ENCODE peak calls at places on chromosomes 5 and 9, in eight cellular contexts. One of them, this sample, is unnamed.

GRCh38 chr5:93322970-93323369 is 258.0 kb downstream of the NR2F1-AS1 start:
- DNase-seq in fibroblast of lung: no peak
- DNase-seq in mesothelial cell of epicardium: no peak
- DNase-seq in Peyer's patch: no peak
- DNase-seq in cardiac muscle cell: no peak
- DNase-seq in cardiac fibroblast: no peak
- DNase-seq in BJ: no peak
- DNase-seq in heart right ventricle: no peak
- DNase-seq in this sample: no peak

GRCh38 chr5:36878421-36879088 is 2.0 kb downstream of the NIPBL start:
- DNase-seq in mesothelial cell of epicardium: no peak
- DNase-seq in fibroblast of lung: peak; percentile 71
- DNase-seq in cardiac fibroblast: peak; percentile 67
- DNase-seq in BJ: no peak
- DNase-seq in Peyer's patch: no peak
- DNase-seq in heart right ventricle: no peak
- DNase-seq in cardiac muscle cell: peak; percentile 68
- DNase-seq in this sample: no peak

GRCh38 chr5:35651002-35651756 is 33.5 kb downstream of the SPEF2 start:
- DNase-seq in BJ: no peak
- DNase-seq in cardiac muscle cell: peak; percentile 47
- DNase-seq in heart right ventricle: no peak
- DNase-seq in mesothelial cell of epicardium: no peak
- DNase-seq in fibroblast of lung: peak; percentile 40
- DNase-seq in Peyer's patch: no peak
- DNase-seq in cardiac fibroblast: peak; percentile 29
- DNase-seq in this sample: no peak

GRCh38 chr9:35746583-35746982 is 2.4 kb downstream of the GBA2 start:
- DNase-seq in cardiac fibroblast: no peak
- DNase-seq in Peyer's patch: peak; percentile 62
- DNase-seq in heart right ventricle: no peak
- DNase-seq in fibroblast of lung: no peak
- DNase-seq in cardiac muscle cell: no peak
- DNase-seq in BJ: no peak
- DNase-seq in mesothelial cell of epicardium: no peak
- DNase-seq in this sample: no peak

GRCh38 chr9:98821831-98822230 is 14.4 kb downstream of the GALNT12 start:
- DNase-seq in fibroblast of lung: no peak
- DNase-seq in Peyer's patch: no peak
- DNase-seq in BJ: no peak
- DNase-seq in heart right ventricle: no peak
- DNase-seq in cardiac fibroblast: no peak
- DNase-seq in mesothelial cell of epicardium: no peak
- DNase-seq in cardiac muscle cell: no peak
- DNase-seq in this sample: no peak

GRCh38 chr9:124124729-124125589 is 113.4 kb downstream of the LHX2 start:
- DNase-seq in fibroblast of lung: no peak
- DNase-seq in BJ: no peak
- DNase-seq in Peyer's patch: no peak
- DNase-seq in cardiac muscle cell: no peak
- DNase-seq in cardiac fibroblast: no peak
- DNase-seq in mesothelial cell of epicardium: no peak
- DNase-seq in heart right ventricle: no peak
- DNase-seq in this sample: no peak

GRCh38 chr5:1299511-1299850 is 4.6 kb upstream of the TERT start:
- DNase-seq in BJ: no peak
- DNase-seq in mesothelial cell of epicardium: no peak
- DNase-seq in cardiac muscle cell: no peak
- DNase-seq in Peyer's patch: peak; percentile 32
- DNase-seq in cardiac fibroblast: no peak
- DNase-seq in heart right ventricle: no peak
- DNase-seq in fibroblast of lung: no peak
- DNase-seq in this sample: peak; percentile 1

GRCh38 chr5:79974896-79975295 is 16.2 kb downstream of the MTX3 start:
- DNase-seq in Peyer's patch: no peak
- DNase-seq in fibroblast of lung: peak; percentile 80
- DNase-seq in heart right ventricle: no peak
- DNase-seq in cardiac muscle cell: peak; percentile 63
- DNase-seq in BJ: no peak
- DNase-seq in cardiac fibroblast: peak; percentile 50
- DNase-seq in mesothelial cell of epicardium: no peak
- DNase-seq in this sample: no peak

GRCh38 chr5:173515526-173515925 is 100.9 kb downstream of the BOD1 start:
- DNase-seq in cardiac muscle cell: peak; percentile 60
- DNase-seq in BJ: peak; percentile 93
- DNase-seq in cardiac fibroblast: peak; percentile 70
- DNase-seq in Peyer's patch: no peak
- DNase-seq in mesothelial cell of epicardium: no peak
- DNase-seq in fibroblast of lung: peak; percentile 33
- DNase-seq in heart right ventricle: no peak
- DNase-seq in this sample: no peak

GRCh38 chr9:133991964-133992779 is at the start of gene VAV2:
- DNase-seq in fibroblast of lung: peak; percentile 66
- DNase-seq in Peyer's patch: peak; percentile 82
- DNase-seq in BJ: no peak
- DNase-seq in mesothelial cell of epicardium: no peak
- DNase-seq in cardiac fibroblast: peak; percentile 69
- DNase-seq in heart right ventricle: peak; percentile 75
- DNase-seq in cardiac muscle cell: peak; percentile 72
- DNase-seq in this sample: peak; percentile 70

GRCh38 chr5:172866802-172867748 is 33.0 kb downstream of the ERGIC1 start:
- DNase-seq in Peyer's patch: no peak
- DNase-seq in heart right ventricle: peak; percentile 80
- DNase-seq in fibroblast of lung: peak; percentile 33
- DNase-seq in cardiac fibroblast: no peak
- DNase-seq in BJ: no peak
- DNase-seq in cardiac muscle cell: no peak
- DNase-seq in mesothelial cell of epicardium: no peak
- DNase-seq in this sample: no peak

GRCh38 chr5:55497712-55498111 is 37.1 kb downstream of the PLPP1 start:
- DNase-seq in mesothelial cell of epicardium: no peak
- DNase-seq in Peyer's patch: no peak
- DNase-seq in BJ: no peak
- DNase-seq in heart right ventricle: no peak
- DNase-seq in fibroblast of lung: no peak
- DNase-seq in cardiac muscle cell: no peak
- DNase-seq in cardiac fibroblast: no peak
- DNase-seq in this sample: no peak

GRCh38 chr9:81318571-81318970 is 370.8 kb downstream of the TLE1 start:
- DNase-seq in heart right ventricle: no peak
- DNase-seq in fibroblast of lung: peak; percentile 78
- DNase-seq in BJ: no peak
- DNase-seq in Peyer's patch: no peak
- DNase-seq in cardiac fibroblast: no peak
- DNase-seq in mesothelial cell of epicardium: no peak
- DNase-seq in cardiac muscle cell: peak; percentile 11
- DNase-seq in this sample: no peak

GRCh38 chr5:38555354-38556114 is 912 bp downstream of the LIFR start:
- DNase-seq in cardiac fibroblast: no peak
- DNase-seq in cardiac muscle cell: no peak
- DNase-seq in heart right ventricle: no peak
- DNase-seq in BJ: no peak
- DNase-seq in fibroblast of lung: no peak
- DNase-seq in Peyer's patch: no peak
- DNase-seq in mesothelial cell of epicardium: no peak
- DNase-seq in this sample: no peak

GRCh38 chr5:38557792-38558191 is 1.3 kb upstream of the LIFR start:
- DNase-seq in Peyer's patch: no peak
- DNase-seq in cardiac fibroblast: no peak
- DNase-seq in BJ: no peak
- DNase-seq in fibroblast of lung: no peak
- DNase-seq in heart right ventricle: no peak
- DNase-seq in cardiac muscle cell: no peak
- DNase-seq in mesothelial cell of epicardium: no peak
- DNase-seq in this sample: no peak

GRCh38 chr5:38557309-38557710 is 864 bp upstream of the LIFR start:
- DNase-seq in heart right ventricle: peak; percentile 20
- DNase-seq in mesothelial cell of epicardium: no peak
- DNase-seq in BJ: no peak
- DNase-seq in cardiac muscle cell: no peak
- DNase-seq in Peyer's patch: no peak
- DNase-seq in cardiac fibroblast: no peak
- DNase-seq in fibroblast of lung: no peak
- DNase-seq in this sample: no peak

GRCh38 chr5:38556115-38556598 is 289 bp downstream of the LIFR start:
- DNase-seq in cardiac fibroblast: no peak
- DNase-seq in Peyer's patch: peak; percentile 52
- DNase-seq in fibroblast of lung: no peak
- DNase-seq in cardiac muscle cell: no peak
- DNase-seq in mesothelial cell of epicardium: no peak
- DNase-seq in heart right ventricle: no peak
- DNase-seq in BJ: no peak
- DNase-seq in this sample: no peak

GRCh38 chr5:38556599-38557308 is at the start of gene LIFR:
- DNase-seq in cardiac muscle cell: peak; percentile 92
- DNase-seq in fibroblast of lung: peak; percentile 84
- DNase-seq in BJ: peak; percentile 13
- DNase-seq in Peyer's patch: peak; percentile 57
- DNase-seq in cardiac fibroblast: peak; percentile 88
- DNase-seq in heart right ventricle: peak; percentile 88
- DNase-seq in mesothelial cell of epicardium: peak; percentile 61
- DNase-seq in this sample: peak; percentile 15
- TF ChIP-seq CTCF in cardiac muscle cell: no peak
- TF ChIP-seq CTCF in fibroblast of lung: no peak
- TF ChIP-seq CTCF in BJ: peak; percentile 13
- TF ChIP-seq CTCF in Peyer's patch: no peak
- TF ChIP-seq CTCF in cardiac fibroblast: no peak
- TF ChIP-seq CTCF in heart right ventricle: no peak
- TF ChIP-seq CTCF in mesothelial cell of epicardium: no peak
- TF ChIP-seq CTCF in this sample: no peak

GRCh38 chr9:111632695-111633388 is 1.7 kb downstream of the DNAJC25 start:
- DNase-seq in Peyer's patch: no peak
- DNase-seq in cardiac fibroblast: no peak
- DNase-seq in fibroblast of lung: no peak
- DNase-seq in mesothelial cell of epicardium: no peak
- DNase-seq in BJ: no peak
- DNase-seq in heart right ventricle: no peak
- DNase-seq in cardiac muscle cell: no peak
- DNase-seq in this sample: no peak

GRCh38 chr9:111633389-111633736 is 2.2 kb downstream of the DNAJC25 start:
- DNase-seq in cardiac muscle cell: no peak
- DNase-seq in BJ: no peak
- DNase-seq in heart right ventricle: no peak
- DNase-seq in cardiac fibroblast: no peak
- DNase-seq in fibroblast of lung: no peak
- DNase-seq in mesothelial cell of epicardium: no peak
- DNase-seq in Peyer's patch: no peak
- DNase-seq in this sample: no peak

GRCh38 chr9:111630182-111631070 is 708 bp upstream of the DNAJC25 start:
- DNase-seq in cardiac muscle cell: no peak
- DNase-seq in mesothelial cell of epicardium: no peak
- DNase-seq in Peyer's patch: no peak
- DNase-seq in cardiac fibroblast: no peak
- DNase-seq in fibroblast of lung: no peak
- DNase-seq in BJ: no peak
- DNase-seq in heart right ventricle: no peak
- DNase-seq in this sample: no peak

GRCh38 chr9:111632051-111632450 is 917 bp downstream of the DNAJC25 start:
- DNase-seq in heart right ventricle: no peak
- DNase-seq in cardiac fibroblast: no peak
- DNase-seq in cardiac muscle cell: no peak
- DNase-seq in Peyer's patch: no peak
- DNase-seq in fibroblast of lung: no peak
- DNase-seq in BJ: no peak
- DNase-seq in mesothelial cell of epicardium: no peak
- DNase-seq in this sample: no peak

DNA sequence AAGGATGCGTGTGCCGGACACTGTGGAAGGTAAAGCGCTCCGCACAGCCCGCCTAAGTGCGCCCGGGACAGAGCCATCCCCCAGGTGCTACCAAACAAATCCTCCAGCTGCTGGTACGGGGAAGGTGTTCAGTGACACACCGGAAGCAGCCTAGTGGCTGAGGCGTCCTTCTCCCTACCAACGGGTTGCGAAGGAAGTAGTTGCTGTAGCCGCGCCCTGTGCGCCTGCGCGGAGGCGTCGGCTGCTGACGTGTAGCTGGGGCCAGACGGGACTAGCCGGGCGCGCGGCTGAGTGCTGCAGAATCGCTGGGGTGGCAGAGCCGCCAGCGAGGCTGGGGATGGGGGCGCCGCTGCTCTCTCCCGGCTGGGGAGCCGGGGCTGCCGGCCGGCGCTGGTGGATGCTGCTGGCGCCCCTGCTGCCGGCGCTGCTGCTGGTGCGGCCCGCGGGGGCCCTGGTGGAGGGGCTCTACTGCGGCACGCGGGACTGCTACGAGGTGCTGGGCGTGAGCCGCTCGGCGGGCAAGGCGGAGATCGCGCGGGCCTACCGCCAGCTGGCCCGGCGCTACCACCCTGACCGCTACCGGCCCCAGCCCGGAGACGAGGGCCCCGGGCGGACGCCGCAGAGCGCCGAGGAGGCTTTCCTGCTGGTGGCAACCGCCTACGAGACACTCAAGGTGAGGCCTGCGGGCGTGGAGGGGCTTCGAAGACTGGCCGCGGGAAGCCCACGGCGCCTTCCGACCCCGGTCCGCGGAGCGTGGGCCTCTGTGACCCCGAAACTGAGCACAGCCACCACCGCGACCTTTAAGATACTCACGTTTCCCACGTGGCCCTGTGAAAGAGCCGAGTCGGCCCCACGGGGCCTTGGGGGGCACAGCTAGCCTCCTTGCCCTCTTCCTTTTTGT is at the start of gene DNAJC25:
- DNase-seq in fibroblast of lung: peak; percentile 99
- DNase-seq in heart right ventricle: peak; percentile 96
- DNase-seq in cardiac muscle cell: peak; percentile 99
- DNase-seq in Peyer's patch: peak; percentile 97
- DNase-seq in BJ: peak; percentile 91
- DNase-seq in cardiac fibroblast: peak; percentile 99
- DNase-seq in mesothelial cell of epicardium: peak; percentile 94
- DNase-seq in this sample: peak; percentile 91
- TF ChIP-seq CTCF in fibroblast of lung: no peak
- TF ChIP-seq CTCF in heart right ventricle: no peak
- TF ChIP-seq CTCF in cardiac muscle cell: no peak
- TF ChIP-seq CTCF in Peyer's patch: no peak
- TF ChIP-seq CTCF in BJ: no peak
- TF ChIP-seq CTCF in cardiac fibroblast: no peak
- TF ChIP-seq CTCF in mesothelial cell of epicardium: no peak
- TF ChIP-seq CTCF in this sample: no peak

DNA sequence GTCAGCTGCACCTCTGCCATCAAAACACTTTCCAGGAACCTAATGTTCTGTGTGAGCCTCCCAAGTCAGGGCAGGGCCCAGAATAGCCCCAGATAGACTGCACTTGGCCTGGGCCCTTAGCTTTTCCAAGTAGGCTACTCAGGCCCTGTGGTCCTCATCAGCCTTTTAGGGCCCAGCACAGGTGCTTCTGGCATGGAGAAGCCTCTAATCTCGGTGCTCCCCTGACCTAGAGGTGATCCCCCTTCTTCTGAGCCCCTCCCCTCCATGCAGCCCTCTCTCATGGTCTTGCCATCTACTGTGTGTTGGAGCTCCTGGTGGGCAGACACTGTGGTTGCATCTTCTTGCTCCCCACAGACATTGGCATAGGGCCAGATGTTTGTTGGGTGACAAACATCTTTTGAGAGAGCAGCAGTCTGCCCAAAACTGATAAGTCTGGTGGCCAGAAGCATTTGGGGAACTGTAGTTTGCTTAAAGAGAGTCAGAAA is 28.1 kb downstream of the FRMPD1 start:
- DNase-seq in fibroblast of lung: no peak
- DNase-seq in BJ: no peak
- DNase-seq in cardiac muscle cell: no peak
- DNase-seq in heart right ventricle: no peak
- DNase-seq in mesothelial cell of epicardium: no peak
- DNase-seq in Peyer's patch: no peak
- DNase-seq in cardiac fibroblast: no peak
- DNase-seq in this sample: no peak
- TF ChIP-seq CTCF in fibroblast of lung: no peak
- TF ChIP-seq CTCF in BJ: no peak
- TF ChIP-seq CTCF in cardiac muscle cell: no peak
- TF ChIP-seq CTCF in heart right ventricle: no peak
- TF ChIP-seq CTCF in mesothelial cell of epicardium: no peak
- TF ChIP-seq CTCF in Peyer's patch: no peak
- TF ChIP-seq CTCF in cardiac fibroblast: no peak
- TF ChIP-seq CTCF in this sample: no peak

GRCh38 chr5:10857333-10857723 is 96.3 kb upstream of the DAP start:
- DNase-seq in Peyer's patch: no peak
- DNase-seq in BJ: no peak
- DNase-seq in cardiac muscle cell: no peak
- DNase-seq in fibroblast of lung: no peak
- DNase-seq in mesothelial cell of epicardium: no peak
- DNase-seq in heart right ventricle: no peak
- DNase-seq in cardiac fibroblast: no peak
- DNase-seq in this sample: no peak
- TF ChIP-seq CTCF in Peyer's patch: no peak
- TF ChIP-seq CTCF in BJ: no peak
- TF ChIP-seq CTCF in cardiac muscle cell: no peak
- TF ChIP-seq CTCF in fibroblast of lung: no peak
- TF ChIP-seq CTCF in mesothelial cell of epicardium: peak; percentile 53
- TF ChIP-seq CTCF in heart right ventricle: no peak
- TF ChIP-seq CTCF in cardiac fibroblast: no peak
- TF ChIP-seq CTCF in this sample: no peak

This sample was measured in activated B cell treated with CpG ODN at 0.5 μM for 24 hours.